ENCODE peak calls at places on chromosomes 12 and 14, in nine cellular contexts. A is psoas muscle; G is OCI-LY7; K is stimulated activated CD4-positive, alpha-beta T cell treated with anti-CD3 and anti-CD28 coated beads, Interleukin-15, amount 100 ng/mL, for 1 hour; R is choroid plexus epithelial cell; T is A549; M is lung microvascular endothelial cell; C is germinal center; J is KG1. F is an unnamed sample.

GRCh38 chr12:93669452-93669851 is 7.7 kb upstream of the CRADD start:
- DNase-seq in C (no peak), T (no peak), J (no peak), A (no peak), K (no peak), M (no peak), R (no peak), G (no peak), F (no peak)

GRCh38 chr14:68374682-68375081 is 418.2 kb downstream of the ZFP36L1 start:
- DNase-seq in M (no peak), C (no peak), K (no peak), A (no peak), R (no peak), G (no peak), J (no peak), T (no peak), F (no peak)

GRCh38 chr12:124681779-124682391 is 114.5 kb upstream of the NCOR2 start:
- DNase-seq in T (peak; percentile 36), R (no peak), M (peak; percentile 88), G (no peak), A (peak; percentile 71), K (no peak), C (no peak), J (no peak), F (peak; percentile 48)

GRCh38 chr12:2825133-2825532 is 9.7 kb downstream of the NRIP2 start:
- DNase-seq in J (no peak), A (no peak), M (no peak), C (no peak), K (no peak), T (no peak), G (no peak), R (no peak), F (no peak)

GRCh38 chr12:102462803-102463499 is 17.4 kb downstream of the IGF1 start:
- DNase-seq in A (no peak), K (no peak), M (no peak), G (no peak), C (no peak), R (peak; percentile 30), J (no peak), T (no peak), F (no peak)

GRCh38 chr14:34436118-34436905 is 25.7 kb downstream of the SPTSSA start:
- DNase-seq in J (no peak), A (no peak), G (peak; percentile 32), R (peak; percentile 93), K (no peak), T (no peak), M (peak; percentile 43), C (peak; percentile 8), F (no peak)

GRCh38 chr12:77888611-77889010 is 57.9 kb downstream of the NAV3 start:
- DNase-seq in M (peak; percentile 92), J (no peak), C (no peak), K (no peak), T (peak; percentile 18), G (no peak), R (peak; percentile 88), A (no peak), F (peak; percentile 91)

GRCh38 chr12:43287991-43288390 is 264.0 kb downstream of the ADAMTS20 start:
- DNase-seq in G (no peak), J (no peak), M (no peak), A (no peak), C (no peak), T (no peak), K (no peak), R (peak; percentile 46), F (no peak)

GRCh38 chr12:6112004-6112403 is 12.5 kb downstream of the VWF start:
- DNase-seq in A (no peak), C (no peak), M (peak; percentile 14), K (no peak), T (no peak), R (no peak), G (no peak), J (peak; percentile 12), F (no peak)

GRCh38 chr12:121069206-121069605 is 30.2 kb upstream of the OASL start:
- DNase-seq in G (no peak), J (no peak), K (no peak), M (no peak), A (no peak), C (no peak), R (no peak), T (no peak), F (no peak)

GRCh38 chr12:6547987-6548386 is 7.9 kb downstream of the IFFO1 start:
- DNase-seq in J (no peak), A (peak; percentile 55), C (no peak), K (no peak), M (peak; percentile 78), T (peak; percentile 28), R (peak; percentile 73), G (no peak), F (no peak)

GRCh38 chr14:102795060-102795925 is 18.0 kb downstream of the TRAF3 start:
- DNase-seq in T (peak; percentile 86), K (no peak), G (no peak), M (peak; percentile 76), C (peak; percentile 47), A (peak; percentile 43), R (peak; percentile 92), J (no peak), F (no peak)

GRCh38 chr12:13534645-13535398 is 338.3 kb downstream of the EMP1 start:
- DNase-seq in M (peak; percentile 59), C (peak; percentile 42), J (no peak), T (peak; percentile 31), G (peak; percentile 47), R (peak; percentile 45), A (peak; percentile 57), K (no peak), F (no peak)

GRCh38 chr12:58346032-58346632 is 404.8 kb downstream of the ATP23 start:
- DNase-seq in T (peak; percentile 30), A (no peak), M (peak; percentile 63), C (peak; percentile 23), K (no peak), R (peak; percentile 64), G (peak; percentile 45), J (no peak), F (no peak)

GRCh38 chr12:117151195-117152031 is 38.9 kb downstream of the FBXO21 start:
- DNase-seq in A (peak; percentile 75), T (peak; percentile 75), J (no peak), M (peak; percentile 86), K (no peak), G (peak; percentile 27), R (peak; percentile 74), C (no peak), F (peak; percentile 26)

GRCh38 chr14:52944267-52944666 is 6.6 kb downstream of the FERMT2 start:
- DNase-seq in R (no peak), T (no peak), J (no peak), K (no peak), C (no peak), M (no peak), G (no peak), A (no peak), F (no peak)

GRCh38 chr14:101810897-101811620 is 49.5 kb downstream of the PPP2R5C start:
- DNase-seq in C (no peak), K (no peak), M (peak; percentile 54), A (no peak), T (no peak), R (peak; percentile 20), J (no peak), G (no peak), F (no peak)

GRCh38 chr12:52238206-52238840 is 5.3 kb downstream of the KRT7 start:
- DNase-seq in R (peak; percentile 90), J (no peak), G (no peak), A (no peak), T (peak; percentile 10), C (no peak), M (no peak), K (no peak), F (no peak)